ENCODE peak calls at places on chromosomes 3 and 15, in six cellular contexts. V is neuronal stem cell, S is IMR-90, E is trophoblast cell, P is H9, A is H1. J is an unnamed sample. For H3K4me1, the result is how much of the 10 kb centered on the place peaks cover.

GRCh38 chr15:38538328-38539007 is 26.1 kb downstream of the RASGRP1 start:
- DNase-seq in V (no peak), E (no peak), S (no peak), A (no peak), P (no peak), J (no peak)

GRCh38 chr3:29247088-29247745 is 33.7 kb upstream of the RBMS3 start:
- DNase-seq in E (no peak), V (no peak), A (no peak), P (no peak), S (no peak), J (no peak)

GRCh38 chr3:138043266-138044029 is 33.5 kb downstream of the CLDN18 start:
- DNase-seq in A (no peak), S (peak), E (peak), P (no peak), V (no peak), J (peak)

GRCh38 chr3:56379723-56380287 is 88.5 kb downstream of the ERC2 start:
- DNase-seq in S (no peak), P (no peak), V (no peak), E (no peak), A (no peak), J (peak)

GRCh38 chr3:39707314-39707909 is 102.0 kb upstream of the MYRIP start:
- DNase-seq in S (peak), A (no peak), V (peak), E (peak), P (no peak), J (peak)

GRCh38 chr3:65060904-65061303 is 373.1 kb upstream of the ADAMTS9 start:
- DNase-seq in V (no peak), P (no peak), E (no peak), S (no peak), A (no peak), J (no peak)

GRCh38 chr3:184805351-184806038 is 6.5 kb upstream of the VPS8 start:
- DNase-seq in V (no peak), P (no peak), S (no peak), A (no peak), E (peak), J (peak)

GRCh38 chr15:34708422-34708821 is 46.4 kb downstream of the GJD2 start:
- DNase-seq in P (peak), S (peak), A (peak), V (peak), E (peak), J (peak)

GRCh38 chr3:5634411-5634810 is 446.9 kb downstream of the EDEM1 start:
- DNase-seq in P (peak), E (peak), A (no peak), S (no peak), V (no peak), J (no peak)

GRCh38 chr15:80264031-80264430 is 12.0 kb upstream of the CTXND1 start:
- DNase-seq in E (peak), S (peak), A (no peak), V (no peak), P (no peak), J (peak)

GRCh38 chr3:2599471-2599870 is 500.8 kb downstream of the CNTN4 start:
- DNase-seq in S (no peak), E (no peak), P (no peak), V (no peak), A (no peak), J (peak)

GRCh38 chr3:78823859-78824258 is 943.9 kb downstream of the ROBO1 start:
- DNase-seq in S (peak), P (no peak), A (no peak), E (peak), V (no peak), J (peak)

GRCh38 chr3:124057453-124057852 is 65.5 kb upstream of the ROPN1 start:
- DNase-seq in P (no peak), E (no peak), A (no peak), S (no peak), V (no peak), J (no peak)

GRCh38 chr3:56855856-56856538 is 54.2 kb upstream of the ARHGEF3 start:
- DNase-seq in S (no peak), A (peak), V (peak), P (peak), E (peak), J (peak)

GRCh38 chr15:81292516-81293001 is 31.4 kb downstream of the STARD5 start:
- DNase-seq in V (no peak), E (no peak), A (no peak), S (no peak), P (no peak), J (no peak)

GRCh38 chr3:117955196-117955595 is 1079.5 kb downstream of the IGSF11 start:
- DNase-seq in P (no peak), A (no peak), V (no peak), S (peak), E (no peak), J (no peak)

GRCh38 chr3:107328074-107328473 is 49.2 kb upstream of the CCDC54 start:
- DNase-seq in P (no peak), E (no peak), V (no peak), S (no peak), A (no peak), J (no peak)

GRCh38 chr15:29917600-29918597 is 95.6 kb upstream of the TJP1 start:
- DNase-seq in A (no peak), V (no peak), E (no peak), P (no peak), S (peak), J (peak)

GRCh38 chr3:192207661-192208060 is 519.7 kb downstream of the FGF12 start:
- DNase-seq in E (no peak), P (no peak), S (no peak), V (no peak), A (no peak), J (no peak)

GRCh38 chr15:75835990-75836952 is 7.0 kb upstream of the UBE2Q2 start:
- DNase-seq in V (no peak), S (no peak), P (no peak), A (no peak), E (no peak), J (peak)

GRCh38 chr15:77836901-77837648 is 204.4 kb upstream of the LINGO1 start:
- DNase-seq in V (no peak), E (no peak), P (peak), A (no peak), S (no peak), J (no peak)

GRCh38 chr3:120741837-120742197 is 499 bp downstream of the RABL3 start:
- DNase-seq in V (no peak), S (peak), P (no peak), A (no peak), E (no peak), J (no peak)

GRCh38 chr3:141124715-141125114 is 73.6 kb downstream of the SPSB4 start:
- DNase-seq in V (no peak), E (no peak), S (no peak), A (no peak), P (no peak), J (no peak)

GRCh38 chr3:156554515-156554841 is 439 bp downstream of the SSR3 start:
- DNase-seq in P (no peak), S (no peak), A (no peak), E (no peak), V (no peak), J (no peak)

GRCh38 chr3:86382556-86382955 is 608.4 kb downstream of the VGLL3 start:
- DNase-seq in E (no peak), V (no peak), S (no peak), A (no peak), P (no peak), J (no peak)

GRCh38 chr15:62748175-62748574 is 294.4 kb upstream of the TPM1 start:
- DNase-seq in E (no peak), S (no peak), P (no peak), V (no peak), A (no peak), J (no peak)

GRCh38 chr15:50046868-50047267 is 72.2 kb downstream of the ATP8B4 start:
- DNase-seq in P (no peak), E (no peak), A (no peak), S (peak), V (no peak), J (peak)

GRCh38 chr3:186035277-186035676 is 73.6 kb downstream of the ETV5 start:
- DNase-seq in P (no peak), V (no peak), E (peak), A (no peak), S (peak), J (no peak)

GRCh38 chr15:71790081-71790480 is 20.3 kb upstream of the NR2E3 start:
- DNase-seq in E (peak), S (peak), P (no peak), A (no peak), V (no peak), J (peak)

GRCh38 chr3:155316450-155316849 is 23.0 kb upstream of the STRIT1 start:
- DNase-seq in E (no peak), V (no peak), A (no peak), P (no peak), S (no peak), J (no peak)

GRCh38 chr15:90519688-90520087 is 10.0 kb upstream of the CRTC3 start:
- DNase-seq in A (no peak), S (peak), V (no peak), E (no peak), P (no peak), J (no peak)

GRCh38 chr3:8762607-8763377 is 6.6 kb downstream of the OXTR start:
- DNase-seq in S (no peak), E (no peak), A (no peak), P (peak), V (no peak), J (no peak)

GRCh38 chr3:65436580-65436979 is 602.1 kb downstream of the MAGI1 start:
- DNase-seq in V (no peak), E (no peak), S (no peak), A (no peak), P (no peak), J (peak)

GRCh38 chr15:98085003-98085639 is 124.6 kb downstream of the ARRDC4 start:
- DNase-seq in A (no peak), S (peak), P (no peak), V (peak), E (peak), J (peak)

GRCh38 chr3:153051427-153052095 is 110.5 kb upstream of the RAP2B start:
- DNase-seq in P (no peak), S (peak), A (no peak), E (peak), V (no peak), J (peak)

GRCh38 chr15:51093488-51093864 is 1.2 kb downstream of the TNFAIP8L3 start:
- DNase-seq in E (no peak), A (no peak), S (no peak), V (no peak), P (no peak), J (no peak)

GRCh38 chr3:120475722-120476385 is 25.1 kb upstream of the FSTL1 start:
- DNase-seq in P (no peak), E (peak), A (no peak), S (peak), V (no peak), J (no peak)

GRCh38 chr3:52404391-52404790 is 40.5 kb downstream of the SEMA3G start:
- DNase-seq in V (no peak), P (no peak), A (no peak), S (no peak), E (no peak), J (no peak)

DNA sequence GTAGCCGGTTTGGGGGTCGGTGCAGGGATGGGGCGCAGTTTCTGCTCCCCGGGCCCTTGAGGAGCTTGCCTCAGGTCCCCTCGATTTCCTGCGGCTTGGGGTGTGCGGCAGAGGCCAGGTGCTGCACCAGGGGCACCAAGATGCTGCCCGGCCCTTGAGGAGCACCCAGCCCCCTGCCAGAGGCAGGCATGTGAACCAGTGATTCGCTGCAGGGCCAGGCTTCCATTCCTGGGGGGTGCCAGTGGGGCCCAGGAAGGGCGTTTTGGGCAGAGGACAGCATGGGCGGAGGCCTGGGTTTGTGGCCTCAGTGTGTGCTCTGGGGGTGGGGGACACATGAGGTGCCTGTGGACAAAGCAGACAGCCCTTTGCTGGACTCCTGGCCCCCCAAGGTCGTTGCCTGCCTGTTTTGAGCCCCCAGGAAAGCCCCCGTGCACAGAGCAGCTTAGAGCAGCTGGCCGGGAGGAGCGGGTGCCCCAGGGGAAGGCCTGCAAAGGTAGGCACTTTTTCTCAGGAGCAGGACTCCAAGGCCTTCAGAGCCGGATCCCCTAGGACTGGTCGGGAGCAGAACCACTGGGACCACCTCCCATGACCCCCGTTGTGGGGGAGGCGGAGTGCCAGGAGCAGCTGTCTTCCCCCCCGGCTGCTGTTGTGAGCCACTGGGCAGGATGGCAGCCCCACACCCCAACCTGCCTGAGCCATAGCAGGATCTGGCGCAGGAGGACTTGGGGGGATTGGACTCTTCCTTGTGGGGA is 1.7 kb downstream of the PLXNA1 start:
- DNase-seq in P (no peak), A (no peak), E (no peak), S (no peak), V (no peak), J (no peak)
- H3K4me1 ChIP-seq in P (under half), A (under half), E (under half), S (under half), V (under half), J (under half)

GRCh38 chr3:10387881-10388621 is 67.1 kb upstream of the SEC13 start:
- DNase-seq in P (no peak), A (no peak), V (peak), E (no peak), S (peak), J (peak)

GRCh38 chr3:10384541-10385360 is 63.8 kb upstream of the SEC13 start:
- DNase-seq in E (no peak), V (no peak), S (no peak), P (no peak), A (no peak), J (no peak)

GRCh38 chr3:10383850-10384248 is 62.9 kb upstream of the SEC13 start:
- DNase-seq in E (no peak), A (no peak), V (no peak), P (no peak), S (no peak), J (no peak)

GRCh38 chr3:10382892-10383849 is 62.3 kb upstream of the SEC13 start:
- DNase-seq in S (no peak), E (no peak), A (no peak), V (no peak), P (no peak), J (no peak)

DNA sequence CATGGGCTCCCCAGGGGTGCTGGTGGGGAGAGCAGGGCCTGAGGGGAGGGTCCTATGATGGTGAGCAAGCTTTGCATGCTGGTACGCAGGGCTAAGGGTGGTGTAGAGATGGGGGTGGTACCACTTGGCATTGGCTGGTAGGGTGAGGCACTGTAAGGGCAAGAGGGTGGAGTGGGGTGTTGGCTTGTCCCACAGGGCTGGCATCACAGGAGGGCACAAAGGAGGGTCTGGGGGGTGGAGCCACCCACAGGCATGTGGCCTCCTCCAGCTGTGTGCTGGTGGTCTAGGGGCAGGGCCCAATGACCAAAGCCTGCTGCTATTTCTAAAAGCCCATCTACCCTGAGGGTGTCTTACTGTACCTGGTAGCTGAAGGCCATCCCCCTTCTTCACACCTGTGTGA is 65.2 kb upstream of the SEC13 start:
- DNase-seq in E (no peak), S (no peak), V (no peak), A (no peak), P (no peak), J (no peak)
- H3K14ac ChIP-seq in E (no peak), S (no peak), V (no peak), A (no peak), P (no peak), J (no peak)

GRCh38 chr3:197508924-197509775 is 46.6 kb downstream of the BDH1 start:
- DNase-seq in S (no peak), A (no peak), E (no peak), P (no peak), V (no peak), J (no peak)
- H3K4me2 ChIP-seq in S (peak), A (peak), E (no peak), P (peak), V (no peak), J (no peak)

GRCh38 chr15:88647362-88648105 is 8.7 kb downstream of the ISG20 start:
- DNase-seq in E (no peak), A (no peak), P (peak), V (no peak), S (no peak), J (no peak)
- H3K4me1 ChIP-seq in E (under half), A (under half), P (under half), V (under half), S (under half), J (under half)

DNA sequence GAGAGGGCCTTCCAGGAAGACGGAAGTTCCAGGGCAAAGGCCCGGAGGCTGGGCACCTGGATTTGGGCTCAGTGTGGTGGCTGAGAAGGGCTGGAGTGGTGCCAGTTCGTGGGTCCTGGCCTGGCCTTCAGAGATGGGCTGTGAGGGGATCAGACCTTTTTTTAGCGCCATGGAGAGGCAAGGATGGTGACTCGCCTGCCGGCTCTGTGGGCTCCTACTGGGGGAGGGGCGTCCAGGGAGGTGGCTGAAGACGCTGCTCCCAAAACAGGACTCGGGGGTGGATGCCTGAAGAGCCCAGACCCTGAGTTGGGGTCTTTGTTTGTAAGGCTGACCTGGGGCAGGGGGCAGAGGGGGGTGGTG is 69.4 kb downstream of the EFCAB12 start:
- DNase-seq in A (no peak), S (peak), P (no peak), E (no peak), V (no peak), J (no peak)
- H3K14ac ChIP-seq in A (no peak), S (no peak), P (peak), E (no peak), V (no peak), J (no peak)

DNA sequence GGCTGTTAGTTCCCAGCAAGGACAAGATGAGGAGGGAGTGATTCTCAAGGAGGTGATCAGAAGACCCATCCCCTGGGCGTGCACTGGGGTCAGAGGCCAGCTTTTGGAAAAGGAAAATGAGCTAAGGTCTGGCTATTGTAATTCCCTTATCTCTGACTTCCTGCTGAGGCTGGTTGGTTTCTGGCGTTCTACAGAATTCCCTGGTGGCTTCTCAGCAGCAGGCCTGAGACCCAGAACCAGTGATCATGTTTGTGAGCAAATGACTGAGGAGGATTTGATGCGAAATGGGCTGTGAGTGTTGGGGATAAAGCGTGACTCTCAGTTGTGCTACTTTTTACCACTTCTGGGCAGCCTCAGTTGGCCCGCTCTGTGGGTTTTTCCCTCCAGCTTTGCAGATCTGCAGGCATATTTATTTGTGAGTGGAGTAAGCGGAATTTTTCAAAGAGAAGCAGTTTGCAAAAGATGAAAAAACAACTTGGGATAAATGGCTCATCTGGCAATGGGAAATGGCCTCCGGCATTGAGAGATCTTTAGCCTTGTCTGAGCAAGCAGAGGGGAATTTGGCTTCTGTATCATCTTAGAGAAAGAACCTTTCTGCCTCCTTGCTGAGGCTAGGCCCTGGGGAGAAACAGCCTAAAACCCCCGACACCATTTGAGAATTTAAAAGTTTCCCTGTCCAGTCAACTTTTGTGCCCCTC is 102.7 kb downstream of the SLCO3A1 start:
- DNase-seq in E (peak), P (no peak), S (peak), V (no peak), A (no peak), J (no peak)
- H3K4me2 ChIP-seq in E (no peak), P (no peak), S (no peak), V (no peak), A (no peak), J (no peak)

GRCh38 chr3:16369885-16370284 is 104.9 kb downstream of the OXNAD1 start:
- DNase-seq in P (peak), V (peak), S (no peak), E (peak), A (peak), J (no peak)
- H3K4me1 ChIP-seq in P (under half), V (under half), S (under half), E (under half), A (under half), J (under half)